ENCODE peak calls at places on chromosomes 7 and 10, in eight cellular contexts. B is frontal cortex; C is Caki2; R is pancreas; W is SJSA1; I is stimulated activated CD4-positive, alpha-beta T cell treated with anti-CD3 and anti-CD28 coated beads, Interleukin-1b, Interleukin-23, amount 100 ng/mL, for 24 hours; J is EL; Z is iPS-NIHi11. D is an unnamed sample.

GRCh38 chr7:102834999-102835398 is 77.8 kb upstream of the LRRC17 start:
- DNase-seq in Z (no peak), W (no peak), J (peak), I (peak), B (no peak), C (peak), R (no peak), D (peak)

GRCh38 chr7:83677180-83677866 is 28.4 kb upstream of the SEMA3E start:
- DNase-seq in J (peak), C (peak), R (no peak), W (peak), B (no peak), I (no peak), Z (no peak), D (peak)

GRCh38 chr7:75966209-75966961 is 28.0 kb downstream of the TMEM120A start:
- DNase-seq in J (no peak), R (peak), Z (no peak), I (no peak), C (no peak), W (no peak), B (no peak), D (no peak)

GRCh38 chr7:152924826-152925411 is 165.4 kb downstream of the ACTR3B start:
- DNase-seq in W (no peak), B (peak), Z (peak), J (no peak), I (no peak), C (no peak), R (peak), D (no peak)

GRCh38 chr10:27285093-27285492 is 44.5 kb upstream of the ACBD5 start:
- DNase-seq in I (peak), B (no peak), Z (peak), W (no peak), C (peak), R (no peak), J (peak), D (peak)

GRCh38 chr10:63466168-63466935 is 575 bp upstream of the JMJD1C start:
- DNase-seq in B (peak), R (no peak), Z (peak), W (peak), J (peak), I (peak), C (peak), D (peak)

GRCh38 chr10:95761939-95762492 is 6.1 kb downstream of the ENTPD1 start:
- DNase-seq in W (no peak), Z (no peak), R (no peak), I (no peak), J (no peak), B (no peak), C (no peak), D (no peak)

GRCh38 chr7:76063525-76063924 is 15.6 kb downstream of the MDH2 start:
- DNase-seq in Z (peak), I (no peak), J (no peak), C (no peak), W (no peak), B (no peak), R (peak), D (no peak)

GRCh38 chr10:117189557-117189956 is 7.7 kb upstream of the KCNK18 start:
- DNase-seq in Z (no peak), W (no peak), C (no peak), J (no peak), B (no peak), R (no peak), I (no peak), D (no peak)

GRCh38 chr7:55309040-55309991 is 55.8 kb upstream of the LANCL2 start:
- DNase-seq in I (peak), B (no peak), Z (no peak), J (no peak), R (no peak), W (no peak), C (no peak), D (no peak)